ENCODE peak calls at places on chromosomes 4 and X, in four cellular contexts. J, T, D and Z are unnamed samples.

GRCh38 chr4:43132010-43132582 is 239.6 kb downstream of the GRXCR1 start:
- DNase-seq in J (peak), T (peak), D (peak), Z (peak)

GRCh38 chrX:129638917-129639316 is 15.8 kb downstream of the APLN start:
- DNase-seq in D (no peak), T (no peak), J (no peak), Z (no peak)

GRCh38 chr4:18458465-18458864 is 436.9 kb upstream of the LCORL start:
- DNase-seq in T (no peak), J (no peak), D (no peak), Z (no peak)

GRCh38 chr4:147194107-147194506 is 248.4 kb upstream of the TTC29 start:
- DNase-seq in T (no peak), D (no peak), J (no peak), Z (peak)

GRCh38 chr4:35364321-35364870 is 879.9 kb downstream of the ARAP2 start:
- DNase-seq in D (no peak), T (no peak), J (no peak), Z (no peak)

GRCh38 chr4:174592985-174593335 is 70.7 kb upstream of the HPGD start:
- DNase-seq in J (peak), T (peak), D (no peak), Z (peak)

GRCh38 chr4:30844861-30845582 is 124.9 kb downstream of the PCDH7 start:
- DNase-seq in J (no peak), T (no peak), D (no peak), Z (no peak)

GRCh38 chr4:52028970-52029369 is 8.8 kb upstream of the LRRC66 start:
- DNase-seq in J (peak), T (peak), D (no peak), Z (peak)

GRCh38 chrX:69263421-69263820 is 98.2 kb upstream of the PJA1 start:
- DNase-seq in D (no peak), T (no peak), J (no peak), Z (no peak)

GRCh38 chrX:24242649-24243556 is 71.0 kb downstream of the SUPT20HL2 start:
- DNase-seq in T (peak), D (no peak), J (peak), Z (peak)

GRCh38 chrX:118975831-118976598 is 1.6 kb downstream of the LONRF3 start:
- DNase-seq in D (peak), J (peak), T (peak), Z (peak)

GRCh38 chr4:169031392-169031791 is 21.3 kb upstream of the CBR4 start:
- DNase-seq in D (no peak), J (no peak), T (no peak), Z (no peak)

GRCh38 chr4:68738036-68738435 is 67.6 kb upstream of the UGT2B15 start:
- DNase-seq in J (no peak), D (no peak), T (no peak), Z (no peak)

GRCh38 chr4:152540941-152541340 is 5.0 kb upstream of the FBXW7 start:
- DNase-seq in D (no peak), T (no peak), J (no peak), Z (no peak)

GRCh38 chrX:21741869-21742701 is 15.8 kb downstream of the SMPX start:
- DNase-seq in T (no peak), D (no peak), J (no peak), Z (peak)

GRCh38 chrX:47502591-47503222 is 19.7 kb upstream of the ZNF41 start:
- DNase-seq in J (peak), T (peak), D (no peak), Z (peak)

GRCh38 chr4:121705521-121705920 is 8.7 kb upstream of the ANXA5 start:
- DNase-seq in J (no peak), D (no peak), T (no peak), Z (no peak)

GRCh38 chrX:22135994-22136684 is 104.0 kb downstream of the PHEX start:
- DNase-seq in D (no peak), T (peak), J (peak), Z (peak)

GRCh38 chr4:171846232-171846631 is 33.0 kb downstream of the GALNTL6 start:
- DNase-seq in T (peak), D (no peak), J (peak), Z (peak)

GRCh38 chr4:100146756-100147155 is 43.5 kb downstream of the DDIT4L start:
- DNase-seq in D (no peak), J (no peak), T (peak), Z (no peak)

GRCh38 chr4:101348367-101348827 is 1.1 kb upstream of the PPP3CA start:
- DNase-seq in J (peak), T (no peak), D (no peak), Z (no peak)

GRCh38 chr4:78661923-78662521 is 110.5 kb downstream of the ANXA3 start:
- DNase-seq in J (peak), T (peak), D (no peak), Z (peak)

GRCh38 chr4:6183740-6184139 is 16.6 kb downstream of the JAKMIP1 start:
- DNase-seq in J (no peak), D (no peak), T (no peak), Z (no peak)

GRCh38 chr4:145887241-145887964 is 51.2 kb downstream of the ZNF827 start:
- DNase-seq in J (peak), D (no peak), T (peak), Z (peak)

GRCh38 chr4:1227817-1228216 is 21.1 kb downstream of the CTBP1 start:
- DNase-seq in D (no peak), J (no peak), T (no peak), Z (no peak)

GRCh38 chr4:77817304-77818076 is 1.7 kb downstream of the CNOT6L start:
- DNase-seq in D (no peak), T (peak), J (peak), Z (peak)

GRCh38 chr4:177573487-177573886 is 131.2 kb upstream of the AGA start:
- DNase-seq in J (peak), D (no peak), T (peak), Z (peak)

GRCh38 chrX:11351375-11352295 is 58.4 kb downstream of the AMELX start:
- DNase-seq in J (peak), T (peak), D (peak), Z (peak)

GRCh38 chr4:126028871-126029270 is 714.1 kb downstream of the FAT4 start:
- DNase-seq in D (no peak), J (no peak), T (peak), Z (peak)

GRCh38 chrX:134171661-134172587 is 65.1 kb upstream of the CCDC160 start:
- DNase-seq in D (peak), T (peak), J (no peak), Z (peak)

GRCh38 chr4:80471701-80472100 is 136.2 kb downstream of the CFAP299 start:
- DNase-seq in D (no peak), J (peak), T (no peak), Z (peak)

GRCh38 chrX:101485212-101486064 is at the start of gene ARMCX4:
- DNase-seq in J (peak), T (peak), D (no peak), Z (peak)

GRCh38 chr4:150363721-150364688 is 217.9 kb upstream of the MAB21L2 start:
- DNase-seq in D (no peak), T (peak), J (no peak), Z (peak)

GRCh38 chr4:107721436-107722090 is 1.5 kb upstream of the PAPSS1 start:
- DNase-seq in D (peak), J (no peak), T (no peak), Z (no peak)

GRCh38 chrX:149499766-149500165 is 5.3 kb downstream of the IDS start:
- DNase-seq in J (no peak), D (no peak), T (no peak), Z (no peak)

GRCh38 chrX:105695451-105695850 is 126.9 kb upstream of the NRK start:
- DNase-seq in J (no peak), T (peak), D (no peak), Z (peak)

GRCh38 chr4:77600521-77601451 is 4.8 kb upstream of the CXCL13 start:
- DNase-seq in J (peak), D (no peak), T (peak), Z (peak)

GRCh38 chr4:76197001-76197743 is 16.5 kb downstream of the SCARB2 start:
- DNase-seq in J (peak), T (no peak), D (no peak), Z (no peak)

GRCh38 chr4:32128549-32128948 is 1408.4 kb downstream of the PCDH7 start:
- DNase-seq in D (no peak), T (no peak), J (no peak), Z (no peak)

DNA sequence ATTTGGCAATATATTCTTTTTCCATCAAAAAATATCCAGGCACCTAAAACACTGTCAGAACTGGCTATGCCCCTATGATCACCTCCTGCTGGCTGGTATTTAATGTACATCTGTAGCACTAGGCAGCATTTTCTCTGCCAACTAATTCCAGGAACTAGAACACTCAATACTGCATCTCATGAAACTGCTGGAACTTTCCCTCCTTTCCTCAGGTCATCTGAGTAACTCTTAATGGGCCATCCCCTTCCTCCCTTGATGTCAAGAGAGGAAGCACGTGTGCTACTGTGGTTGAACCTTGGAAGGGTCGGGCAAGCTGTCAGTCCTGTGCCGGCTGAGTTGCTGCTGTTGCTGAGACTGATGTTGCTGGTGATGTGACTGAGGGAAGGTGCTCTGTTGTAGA is 39.4 kb downstream of the TMEM165 start:
- DNase-seq in J (no peak), T (no peak), D (no peak), Z (peak)
- TF ChIP-seq CTCF in J (peak), T (peak), D (no peak), Z (peak)

GRCh38 chr4:73998040-73999011 is at the start of gene CXCL5:
- DNase-seq in T (peak), J (peak), D (peak), Z (peak)
- H3K4me3 ChIP-seq in T (peak), J (peak), D (no peak), Z (peak)

DNA sequence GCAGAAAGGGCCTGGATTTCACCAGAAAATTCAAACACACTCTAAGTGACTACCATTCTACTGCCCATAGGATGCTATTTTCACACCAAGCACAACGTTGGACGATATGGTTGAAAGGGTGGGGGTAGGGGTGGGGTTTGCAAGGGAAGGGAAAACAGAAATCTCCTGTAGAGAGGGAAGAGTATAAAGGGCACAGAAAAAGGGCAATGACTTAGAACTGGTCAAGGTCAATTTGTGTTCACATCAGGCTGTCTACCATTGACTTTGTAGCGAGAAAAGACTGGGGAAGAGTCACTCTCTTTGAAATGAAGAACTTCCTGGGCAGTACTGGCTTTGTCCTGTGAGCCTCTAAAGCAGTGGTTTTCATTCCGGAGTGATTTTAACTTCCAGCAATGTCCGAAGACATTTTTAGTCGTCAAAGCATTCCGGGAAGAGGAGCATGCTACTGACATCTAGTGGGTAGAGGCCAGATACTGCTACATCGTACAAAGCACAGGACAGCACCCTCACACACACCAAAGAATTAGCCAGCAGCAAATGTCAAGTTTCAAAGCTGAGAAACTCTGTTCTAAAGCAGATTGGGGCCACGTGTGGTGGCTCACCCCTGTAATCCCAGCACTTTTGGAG is 48.4 kb upstream of the SLC7A3 start:
- DNase-seq in T (peak), J (peak), D (no peak), Z (peak)
- TF ChIP-seq CTCF in T (peak), J (peak), D (no peak), Z (peak)

GRCh38 chr4:112280657-112281056 is 5.0 kb downstream of the TIFA start:
- DNase-seq in J (no peak), T (no peak), D (no peak), Z (no peak)
- H3K4me3 ChIP-seq in J (no peak), T (no peak), D (no peak), Z (no peak)